ENCODE peak calls at places on chromosomes 13 and 19, in seven cellular contexts. One of them, this sample, is unnamed. For H3K4me1, the result is how much of the 10 kb centered on the place peaks cover.

GRCh38 chr13:94009696-94010095 is 469.8 kb downstream of the DCT start:
- DNase-seq in Peyer's patch: no peak
- DNase-seq in body of pancreas: no peak
- DNase-seq in Caco-2: no peak
- DNase-seq in aorta: no peak
- DNase-seq in fibroblast of lung: peak
- DNase-seq in MM.1S: no peak
- DNase-seq in this sample: no peak

GRCh38 chr13:64029343-64030093 is 2613.9 kb upstream of the PCDH20 start:
- DNase-seq in Peyer's patch: no peak
- DNase-seq in body of pancreas: no peak
- DNase-seq in Caco-2: no peak
- DNase-seq in aorta: no peak
- DNase-seq in fibroblast of lung: no peak
- DNase-seq in MM.1S: no peak
- DNase-seq in this sample: no peak

GRCh38 chr13:29730253-29730652 is 120.2 kb downstream of the UBL3 start:
- DNase-seq in Peyer's patch: no peak
- DNase-seq in body of pancreas: no peak
- DNase-seq in Caco-2: no peak
- DNase-seq in aorta: no peak
- DNase-seq in fibroblast of lung: no peak
- DNase-seq in MM.1S: no peak
- DNase-seq in this sample: no peak

GRCh38 chr13:59270327-59270726 is 893.4 kb downstream of the DIAPH3 start:
- DNase-seq in Peyer's patch: no peak
- DNase-seq in body of pancreas: no peak
- DNase-seq in Caco-2: no peak
- DNase-seq in aorta: no peak
- DNase-seq in fibroblast of lung: no peak
- DNase-seq in MM.1S: no peak
- DNase-seq in this sample: no peak

GRCh38 chr19:8240274-8241229 is 31.4 kb downstream of the CERS4 start:
- DNase-seq in Peyer's patch: peak
- DNase-seq in body of pancreas: peak
- DNase-seq in Caco-2: peak
- DNase-seq in aorta: peak
- DNase-seq in fibroblast of lung: peak
- DNase-seq in MM.1S: peak
- DNase-seq in this sample: peak

GRCh38 chr19:45878043-45878794 is 7.7 kb downstream of the IRF2BP1 start:
- DNase-seq in Peyer's patch: peak
- DNase-seq in body of pancreas: peak
- DNase-seq in Caco-2: no peak
- DNase-seq in aorta: no peak
- DNase-seq in fibroblast of lung: no peak
- DNase-seq in MM.1S: no peak
- DNase-seq in this sample: no peak

GRCh38 chr19:57786906-57787305 is 17.4 kb downstream of the ZNF586 start:
- DNase-seq in Peyer's patch: no peak
- DNase-seq in body of pancreas: no peak
- DNase-seq in Caco-2: no peak
- DNase-seq in aorta: no peak
- DNase-seq in fibroblast of lung: no peak
- DNase-seq in MM.1S: no peak
- DNase-seq in this sample: no peak

GRCh38 chr19:28606269-28607032 is 606.5 kb downstream of the UQCRFS1 start:
- DNase-seq in Peyer's patch: no peak
- DNase-seq in body of pancreas: no peak
- DNase-seq in Caco-2: no peak
- DNase-seq in aorta: no peak
- DNase-seq in fibroblast of lung: no peak
- DNase-seq in MM.1S: no peak
- DNase-seq in this sample: no peak

GRCh38 chr13:23579886-23580706 is 9.9 kb downstream of the TNFRSF19 start:
- DNase-seq in Peyer's patch: no peak
- DNase-seq in body of pancreas: no peak
- DNase-seq in Caco-2: no peak
- DNase-seq in aorta: no peak
- DNase-seq in fibroblast of lung: peak
- DNase-seq in MM.1S: no peak
- DNase-seq in this sample: no peak

GRCh38 chr19:8397291-8397690 is 7.1 kb downstream of the RAB11B start:
- DNase-seq in Peyer's patch: peak
- DNase-seq in body of pancreas: no peak
- DNase-seq in Caco-2: no peak
- DNase-seq in aorta: no peak
- DNase-seq in fibroblast of lung: no peak
- DNase-seq in MM.1S: no peak
- DNase-seq in this sample: peak

GRCh38 chr19:43474986-43475705 is 9.7 kb upstream of the LYPD3 start:
- DNase-seq in Peyer's patch: peak
- DNase-seq in body of pancreas: peak
- DNase-seq in Caco-2: peak
- DNase-seq in aorta: peak
- DNase-seq in fibroblast of lung: peak
- DNase-seq in MM.1S: peak
- DNase-seq in this sample: peak

GRCh38 chr19:54465367-54466109 is 2.0 kb upstream of the LENG9 start:
- DNase-seq in Peyer's patch: no peak
- DNase-seq in body of pancreas: no peak
- DNase-seq in Caco-2: no peak
- DNase-seq in aorta: peak
- DNase-seq in fibroblast of lung: no peak
- DNase-seq in MM.1S: no peak
- DNase-seq in this sample: peak

GRCh38 chr19:17049711-17050280 is 23.2 kb upstream of the CPAMD8 start:
- DNase-seq in Peyer's patch: no peak
- DNase-seq in body of pancreas: no peak
- DNase-seq in Caco-2: no peak
- DNase-seq in aorta: no peak
- DNase-seq in fibroblast of lung: peak
- DNase-seq in MM.1S: no peak
- DNase-seq in this sample: no peak

GRCh38 chr19:16263115-16263839 is 61.3 kb upstream of the KLF2 start:
- DNase-seq in Peyer's patch: no peak
- DNase-seq in body of pancreas: no peak
- DNase-seq in Caco-2: peak
- DNase-seq in aorta: no peak
- DNase-seq in fibroblast of lung: no peak
- DNase-seq in MM.1S: no peak
- DNase-seq in this sample: no peak

GRCh38 chr13:30107536-30108136 is 199.7 kb downstream of the KATNAL1 start:
- DNase-seq in Peyer's patch: no peak
- DNase-seq in body of pancreas: no peak
- DNase-seq in Caco-2: no peak
- DNase-seq in aorta: peak
- DNase-seq in fibroblast of lung: peak
- DNase-seq in MM.1S: no peak
- DNase-seq in this sample: no peak

GRCh38 chr19:45767881-45768643 is 990 bp downstream of the SIX5 start:
- DNase-seq in Peyer's patch: peak
- DNase-seq in body of pancreas: peak
- DNase-seq in Caco-2: peak
- DNase-seq in aorta: peak
- DNase-seq in fibroblast of lung: peak
- DNase-seq in MM.1S: peak
- DNase-seq in this sample: peak

GRCh38 chr13:107518292-107518691 is 697.0 kb downstream of the LIG4 start:
- DNase-seq in Peyer's patch: no peak
- DNase-seq in body of pancreas: no peak
- DNase-seq in Caco-2: no peak
- DNase-seq in aorta: no peak
- DNase-seq in fibroblast of lung: peak
- DNase-seq in MM.1S: peak
- DNase-seq in this sample: no peak

GRCh38 chr19:57978586-57979289 is 4.4 kb upstream of the C19orf18 start:
- DNase-seq in Peyer's patch: no peak
- DNase-seq in body of pancreas: no peak
- DNase-seq in Caco-2: no peak
- DNase-seq in aorta: no peak
- DNase-seq in fibroblast of lung: peak
- DNase-seq in MM.1S: no peak
- DNase-seq in this sample: no peak

GRCh38 chr13:50617134-50617721 is 226.3 kb downstream of the DLEU7 start:
- DNase-seq in Peyer's patch: no peak
- DNase-seq in body of pancreas: no peak
- DNase-seq in Caco-2: no peak
- DNase-seq in aorta: no peak
- DNase-seq in fibroblast of lung: peak
- DNase-seq in MM.1S: no peak
- DNase-seq in this sample: no peak

GRCh38 chr13:41720839-41721561 is 239.9 kb downstream of the VWA8 start:
- DNase-seq in Peyer's patch: no peak
- DNase-seq in body of pancreas: no peak
- DNase-seq in Caco-2: no peak
- DNase-seq in aorta: no peak
- DNase-seq in fibroblast of lung: no peak
- DNase-seq in MM.1S: no peak
- DNase-seq in this sample: no peak
- H3K4me1 ChIP-seq in Peyer's patch: under half
- H3K4me1 ChIP-seq in body of pancreas: under half
- H3K4me1 ChIP-seq in Caco-2: under half
- H3K4me1 ChIP-seq in aorta: under half
- H3K4me1 ChIP-seq in fibroblast of lung: under half
- H3K4me1 ChIP-seq in MM.1S: under half
- H3K4me1 ChIP-seq in this sample: under half

DNA sequence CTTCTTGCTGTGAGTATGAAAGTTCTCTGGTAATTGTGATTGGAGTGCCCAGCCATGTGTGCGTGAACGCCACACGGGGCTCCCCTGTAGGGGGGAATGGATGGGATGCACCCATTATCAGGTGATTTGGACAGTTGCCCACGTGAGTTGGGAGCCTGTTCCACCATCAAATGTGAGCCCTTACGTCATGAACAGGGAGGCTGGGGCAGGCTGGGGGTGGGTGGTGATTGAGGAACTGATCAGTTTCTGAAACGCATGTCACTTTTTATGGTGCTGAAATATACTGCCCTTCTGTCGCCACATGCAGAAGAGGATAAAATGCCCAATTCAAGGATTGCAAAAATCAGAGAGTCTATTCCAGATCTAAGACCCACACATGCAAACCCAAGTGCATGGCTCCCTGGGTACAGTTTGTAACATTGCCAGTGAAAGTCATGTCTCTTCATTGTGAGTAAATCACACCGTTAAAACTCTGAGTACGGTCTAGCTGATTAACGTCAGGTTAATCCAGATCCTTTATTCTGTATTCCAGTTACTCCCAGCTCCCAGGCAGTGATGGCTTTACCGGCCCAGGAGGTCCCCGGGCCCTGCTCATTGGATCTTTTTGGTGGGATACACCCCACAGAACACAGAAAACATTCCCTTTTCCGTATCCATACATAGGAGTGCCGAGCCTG is 90.2 kb downstream of the RAB20 start:
- DNase-seq in Peyer's patch: no peak
- DNase-seq in body of pancreas: no peak
- DNase-seq in Caco-2: no peak
- DNase-seq in aorta: peak
- DNase-seq in fibroblast of lung: no peak
- DNase-seq in MM.1S: no peak
- DNase-seq in this sample: peak
- H3K4me1 ChIP-seq in Peyer's patch: under half
- H3K4me1 ChIP-seq in body of pancreas: under half
- H3K4me1 ChIP-seq in Caco-2: under half
- H3K4me1 ChIP-seq in aorta: under half
- H3K4me1 ChIP-seq in fibroblast of lung: under half
- H3K4me1 ChIP-seq in MM.1S: under half
- H3K4me1 ChIP-seq in this sample: under half

GRCh38 chr19:47350599-47350998 is 1.5 kb downstream of the DHX34 start:
- DNase-seq in Peyer's patch: no peak
- DNase-seq in body of pancreas: no peak
- DNase-seq in Caco-2: no peak
- DNase-seq in aorta: no peak
- DNase-seq in fibroblast of lung: no peak
- DNase-seq in MM.1S: no peak
- DNase-seq in this sample: no peak
- H3K4me1 ChIP-seq in Peyer's patch: under half
- H3K4me1 ChIP-seq in body of pancreas: under half
- H3K4me1 ChIP-seq in Caco-2: under half
- H3K4me1 ChIP-seq in aorta: under half
- H3K4me1 ChIP-seq in fibroblast of lung: under half
- H3K4me1 ChIP-seq in MM.1S: under half
- H3K4me1 ChIP-seq in this sample: under half

GRCh38 chr19:19746286-19747213 is 13.6 kb upstream of the ZNF14 start:
- DNase-seq in Peyer's patch: no peak
- DNase-seq in body of pancreas: no peak
- DNase-seq in Caco-2: no peak
- DNase-seq in aorta: no peak
- DNase-seq in fibroblast of lung: no peak
- DNase-seq in MM.1S: no peak
- DNase-seq in this sample: no peak

GRCh38 chr19:19747357-19748220 is 14.7 kb upstream of the ZNF14 start:
- DNase-seq in Peyer's patch: no peak
- DNase-seq in body of pancreas: no peak
- DNase-seq in Caco-2: no peak
- DNase-seq in aorta: no peak
- DNase-seq in fibroblast of lung: no peak
- DNase-seq in MM.1S: no peak
- DNase-seq in this sample: no peak

GRCh38 chr19:19743176-19743575 is 10.3 kb upstream of the ZNF14 start:
- DNase-seq in Peyer's patch: no peak
- DNase-seq in body of pancreas: no peak
- DNase-seq in Caco-2: no peak
- DNase-seq in aorta: no peak
- DNase-seq in fibroblast of lung: no peak
- DNase-seq in MM.1S: no peak
- DNase-seq in this sample: no peak

GRCh38 chr19:19744641-19745040 is 11.7 kb upstream of the ZNF14 start:
- DNase-seq in Peyer's patch: no peak
- DNase-seq in body of pancreas: no peak
- DNase-seq in Caco-2: no peak
- DNase-seq in aorta: no peak
- DNase-seq in fibroblast of lung: no peak
- DNase-seq in MM.1S: no peak
- DNase-seq in this sample: no peak

DNA sequence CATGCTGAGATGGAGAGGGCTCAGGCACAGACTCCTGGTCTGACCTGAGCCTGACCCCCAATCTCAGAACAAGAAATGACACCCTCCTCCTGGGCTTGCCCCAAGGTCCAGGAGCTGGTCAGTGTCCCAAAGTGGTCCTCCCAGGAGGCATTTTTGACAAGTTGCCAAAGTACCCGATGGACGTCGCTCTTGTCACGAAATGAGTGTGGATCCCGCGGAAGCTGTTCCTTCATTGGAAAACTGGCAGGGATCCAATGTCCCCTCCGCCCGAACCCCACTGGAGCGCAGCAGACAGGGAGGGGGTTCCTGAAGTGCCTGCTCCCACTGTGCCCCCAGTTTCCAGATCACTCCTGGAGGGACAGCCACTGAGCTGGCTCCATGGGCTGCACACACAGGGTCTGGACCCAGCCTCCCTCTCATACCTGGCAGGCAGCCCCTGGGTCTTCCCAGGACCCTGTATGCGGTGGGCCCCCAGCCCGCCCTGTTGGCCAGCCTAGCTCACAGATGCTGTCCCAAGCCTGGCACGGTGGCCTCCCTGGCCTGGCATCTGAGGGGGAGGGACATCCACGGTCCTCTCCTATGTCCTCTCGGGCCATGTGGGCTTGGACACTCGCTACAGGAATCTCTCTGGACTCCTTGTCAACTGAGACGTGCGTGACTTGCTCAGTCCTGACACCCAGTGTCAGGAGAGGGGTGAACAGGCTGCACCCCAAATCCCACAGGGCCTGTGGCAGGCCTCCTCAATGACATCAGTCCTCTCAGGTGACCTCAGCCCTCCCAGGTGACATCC is 12.8 kb upstream of the ZNF14 start:
- DNase-seq in Peyer's patch: no peak
- DNase-seq in body of pancreas: no peak
- DNase-seq in Caco-2: no peak
- DNase-seq in aorta: no peak
- DNase-seq in fibroblast of lung: no peak
- DNase-seq in MM.1S: no peak
- DNase-seq in this sample: no peak
- H3K4me1 ChIP-seq in Peyer's patch: under half
- H3K4me1 ChIP-seq in body of pancreas: under half
- H3K4me1 ChIP-seq in Caco-2: under half
- H3K4me1 ChIP-seq in aorta: under half
- H3K4me1 ChIP-seq in fibroblast of lung: under half
- H3K4me1 ChIP-seq in MM.1S: under half
- H3K4me1 ChIP-seq in this sample: under half

This sample was measured in psoas muscle.